ENCODE peak calls at places on chromosomes 1 and 21, in six cellular contexts. R, N, E, T, H and L are unnamed samples.

GRCh38 chr1:61322008-61322744 is 239.8 kb downstream of the NFIA start:
- DNase-seq in R (no peak), N (no peak), E (no peak), T (no peak), H (no peak), L (no peak)

GRCh38 chr1:187570166-187570565 is 741.4 kb downstream of the PLA2G4A start:
- DNase-seq in R (no peak), N (no peak), E (no peak), T (no peak), H (no peak), L (no peak)

GRCh38 chr1:1397839-1398523 is 1.2 kb downstream of the CCNL2 start:
- DNase-seq in R (peak), N (no peak), E (no peak), T (peak), H (no peak), L (no peak)

GRCh38 chr1:36835696-36836095 is 198.6 kb downstream of the GRIK3 start:
- DNase-seq in R (no peak), N (no peak), E (no peak), T (no peak), H (no peak), L (no peak)

GRCh38 chr1:193176113-193176512 is 10.3 kb downstream of the B3GALT2 start:
- DNase-seq in R (no peak), N (no peak), E (no peak), T (no peak), H (no peak), L (no peak)

GRCh38 chr1:43965316-43965715 is 4.5 kb upstream of the DPH2 start:
- DNase-seq in R (no peak), N (no peak), E (no peak), T (no peak), H (no peak), L (no peak)

GRCh38 chr1:56188216-56188615 is 391.1 kb downstream of the PLPP3 start:
- DNase-seq in R (no peak), N (no peak), E (no peak), T (no peak), H (no peak), L (no peak)

GRCh38 chr1:72235062-72235461 is 47.3 kb downstream of the NEGR1 start:
- DNase-seq in R (no peak), N (no peak), E (no peak), T (peak), H (no peak), L (no peak)

GRCh38 chr1:87084247-87084836 is 169.9 kb downstream of the HS2ST1 start:
- DNase-seq in R (no peak), N (no peak), E (no peak), T (peak), H (no peak), L (no peak)

GRCh38 chr1:27487927-27488522 is 1.9 kb downstream of the WASF2 start:
- DNase-seq in R (no peak), N (no peak), E (no peak), T (no peak), H (no peak), L (no peak)
- TF ChIP-seq POLR2AphosphoS5 in R (no peak), N (no peak), E (no peak), T (no peak), H (no peak), L (no peak)

DNA sequence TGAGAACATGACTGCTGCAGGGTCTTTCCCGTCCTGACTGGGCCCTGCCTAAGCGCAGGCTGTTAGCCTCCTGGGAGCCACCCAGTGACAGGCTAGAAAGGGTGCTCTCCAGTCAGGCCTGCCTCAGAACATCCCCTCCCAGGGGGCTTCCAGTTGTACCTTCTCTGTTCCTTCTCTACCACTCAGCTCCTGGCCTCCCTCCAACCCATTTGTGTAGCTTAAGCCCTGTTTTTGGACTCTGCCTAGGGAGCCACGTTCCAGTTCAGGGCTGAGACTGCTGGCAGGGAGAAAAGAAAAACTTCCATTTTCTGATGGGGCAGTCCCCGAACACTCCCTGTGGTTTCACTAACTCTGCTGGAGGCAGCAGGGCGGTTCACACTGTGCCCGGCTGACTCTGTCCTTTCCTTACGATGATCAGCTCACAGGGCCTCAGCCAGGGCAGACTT is 15.3 kb upstream of the POU3F1 start:
- DNase-seq in R (no peak), N (no peak), E (peak), T (no peak), H (peak), L (peak)
- TF ChIP-seq TAF1 in R (no peak), N (no peak), E (no peak), T (no peak), H (peak), L (no peak)

GRCh38 chr1:202107801-202108731 is 14.7 kb upstream of the GPR37L1 start:
- DNase-seq in R (peak), N (no peak), E (no peak), T (no peak), H (no peak), L (no peak)
- TF ChIP-seq POLR2A in R (no peak), N (no peak), E (no peak), T (no peak), H (no peak), L (no peak)

DNA sequence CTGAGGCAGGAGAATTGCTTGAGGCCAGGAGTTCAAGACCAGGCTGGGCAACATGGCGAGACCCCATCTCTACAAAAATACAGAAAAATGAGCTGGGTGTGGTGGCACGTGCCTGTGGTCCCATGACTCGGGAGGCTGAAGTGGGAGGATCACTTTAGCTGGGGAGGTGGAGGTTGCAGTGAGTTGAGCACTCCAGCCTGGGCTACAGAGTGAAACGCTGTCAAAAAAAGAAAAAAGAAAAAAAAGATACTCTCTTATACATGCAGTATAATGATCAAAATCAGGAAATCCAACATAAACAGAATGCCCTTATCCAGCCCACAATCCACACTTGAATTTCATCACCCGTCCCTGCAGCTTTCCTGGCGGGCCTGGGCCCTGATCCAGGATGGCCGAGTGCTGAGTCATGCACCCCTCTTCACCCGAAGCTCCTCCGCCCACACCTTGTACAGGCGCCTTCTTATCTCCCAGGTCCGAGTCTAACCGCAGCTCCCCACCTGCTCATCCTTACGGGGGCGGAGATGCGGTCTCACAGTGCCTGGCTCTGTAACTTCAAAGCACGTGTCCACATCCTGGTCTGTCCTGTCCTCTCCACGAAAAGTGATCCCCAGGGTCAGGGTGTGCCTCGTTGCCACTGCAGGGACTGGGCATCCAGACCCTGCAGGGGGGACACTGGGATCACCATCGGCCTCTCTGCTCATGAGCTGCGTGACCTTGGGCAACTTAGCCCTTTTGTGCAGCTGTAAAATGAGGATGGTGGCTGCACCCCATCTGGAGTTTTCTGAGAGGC is 120.2 kb upstream of the SLC45A1 start:
- DNase-seq in R (peak), N (no peak), E (no peak), T (peak), H (peak), L (no peak)
- TF ChIP-seq POLR2AphosphoS5 in R (peak), N (no peak), E (no peak), T (no peak), H (no peak), L (no peak)

DNA sequence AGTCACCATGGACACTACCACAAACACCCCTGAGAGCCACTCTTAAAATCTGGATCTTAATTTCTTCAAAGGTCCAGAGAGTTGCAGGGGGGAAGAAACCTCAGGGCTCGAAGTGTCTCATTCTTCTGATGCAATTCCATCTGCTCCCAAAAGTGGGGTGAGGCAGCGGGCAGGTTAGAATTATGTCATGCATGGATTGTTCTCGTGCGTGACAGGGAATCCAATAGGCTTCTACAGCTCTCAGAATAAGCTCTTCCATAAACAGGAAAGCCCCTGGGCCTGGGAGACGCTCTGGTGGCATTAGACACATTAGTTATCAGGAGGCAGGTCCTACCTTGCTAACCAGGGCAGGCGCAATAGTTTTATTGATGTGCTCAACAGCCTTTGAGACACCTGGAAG is 8.4 kb downstream of the ENO1 start:
- DNase-seq in R (no peak), N (no peak), E (no peak), T (no peak), H (no peak), L (no peak)
- TF ChIP-seq TAF1 in R (no peak), N (no peak), E (no peak), T (no peak), H (no peak), L (no peak)

DNA sequence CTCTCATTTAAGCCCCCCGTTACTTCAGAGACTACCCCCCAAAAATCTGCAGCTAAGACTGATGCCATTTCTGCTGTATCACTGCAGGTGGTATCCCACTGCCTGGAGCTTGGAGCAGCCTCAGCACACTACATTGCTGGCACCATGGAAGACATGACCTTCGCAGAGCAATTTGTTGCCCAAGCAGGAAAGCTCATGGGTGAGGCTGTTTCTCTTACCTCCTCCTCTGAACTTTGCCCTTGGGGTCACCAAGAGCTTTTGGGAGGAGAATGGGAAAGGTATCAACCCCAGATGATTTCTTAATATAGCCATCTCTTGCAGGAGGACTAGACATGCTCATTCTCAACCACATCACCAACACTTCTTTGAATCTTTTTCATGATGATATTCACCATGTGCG is 2.0 kb downstream of the HSD11B1 start:
- DNase-seq in R (no peak), N (no peak), E (no peak), T (no peak), H (no peak), L (no peak)
- TF ChIP-seq POLR2A in R (no peak), N (no peak), E (no peak), T (no peak), H (no peak), L (no peak)

GRCh38 chr1:39132505-39133339 is 71.8 kb upstream of the MACF1 start:
- DNase-seq in R (peak), N (peak), E (no peak), T (peak), H (no peak), L (no peak)
- TF ChIP-seq POLR2AphosphoS5 in R (no peak), N (no peak), E (no peak), T (no peak), H (no peak), L (no peak)

GRCh38 chr1:202580604-202581003 is 129.7 kb downstream of the SYT2 start:
- DNase-seq in R (no peak), N (no peak), E (no peak), T (no peak), H (no peak), L (no peak)
- TF ChIP-seq TAF1 in R (no peak), N (no peak), E (no peak), T (no peak), H (no peak), L (no peak)

GRCh38 chr1:21175670-21176581 is 771 bp downstream of the EIF4G3 start:
- DNase-seq in R (peak), N (no peak), E (no peak), T (no peak), H (no peak), L (peak)

GRCh38 chr1:21174638-21175323 is 1.9 kb downstream of the EIF4G3 start:
- DNase-seq in R (no peak), N (no peak), E (no peak), T (peak), H (no peak), L (no peak)

GRCh38 chr1:21174230-21174629 is 2.5 kb downstream of the EIF4G3 start:
- DNase-seq in R (no peak), N (no peak), E (no peak), T (no peak), H (no peak), L (no peak)

GRCh38 chr1:21175324-21175669 is 1.4 kb downstream of the EIF4G3 start:
- DNase-seq in R (no peak), N (no peak), E (no peak), T (no peak), H (no peak), L (no peak)

DNA sequence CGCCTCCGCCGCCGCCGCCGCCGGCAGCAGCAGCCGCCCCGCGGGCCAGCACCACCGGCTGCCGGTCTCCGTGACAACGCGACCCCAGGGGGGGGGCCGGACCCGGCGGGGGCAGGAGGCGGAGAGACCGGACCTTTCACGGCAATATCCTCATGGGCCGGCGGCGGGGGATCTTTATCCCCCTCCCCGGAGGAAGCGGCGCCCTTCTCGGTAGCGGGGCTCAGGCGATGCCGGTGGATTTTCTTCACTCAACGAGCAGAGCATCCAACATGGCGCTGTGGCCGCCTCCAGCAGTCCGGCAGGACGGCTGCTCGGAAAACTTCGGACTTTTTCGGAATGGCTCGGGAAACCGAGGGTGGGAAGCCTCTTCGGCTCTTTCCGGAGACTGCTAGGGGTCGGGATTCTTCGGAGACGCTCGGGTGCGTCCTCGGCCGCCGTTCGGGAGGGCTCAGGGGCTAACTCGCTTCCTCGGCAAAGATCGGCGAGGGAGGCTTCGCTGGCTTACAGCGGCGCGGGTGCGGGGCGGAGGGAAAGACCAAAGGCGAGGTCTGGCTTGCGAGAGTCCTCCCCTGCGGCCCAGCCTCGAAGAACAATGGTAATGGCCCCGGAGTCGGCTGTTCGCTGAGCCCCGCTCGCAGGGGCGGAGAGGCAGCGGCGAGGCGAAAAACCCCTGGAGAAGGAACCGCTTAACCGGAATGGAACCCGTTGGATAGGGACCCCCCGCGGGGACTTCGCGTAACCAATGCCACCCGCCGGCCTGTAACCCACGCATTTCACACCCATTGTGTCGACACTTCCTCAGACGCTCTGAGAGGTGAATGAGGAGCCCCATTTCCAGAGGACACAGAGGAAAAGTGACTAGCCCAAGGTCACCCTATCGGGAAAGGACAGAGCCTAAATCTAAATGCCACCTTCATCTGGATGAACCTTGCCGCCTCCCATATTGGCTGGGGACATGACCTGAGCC is at the start of gene EIF4G3:
- DNase-seq in R (peak), N (peak), E (peak), T (peak), H (peak), L (peak)
- TF ChIP-seq POLR2A in R (peak), N (peak), E (peak), T (peak), H (peak), L (peak)

GRCh38 chr21:37241426-37241825 is 25.7 kb downstream of the VPS26C start:
- DNase-seq in R (no peak), N (no peak), E (no peak), T (no peak), H (no peak), L (no peak)

GRCh38 chr21:37240978-37241377 is 26.2 kb downstream of the VPS26C start:
- DNase-seq in R (no peak), N (no peak), E (no peak), T (no peak), H (no peak), L (no peak)

GRCh38 chr21:37233551-37234146 is 33.5 kb downstream of the VPS26C start:
- DNase-seq in R (no peak), N (no peak), E (no peak), T (no peak), H (no peak), L (no peak)

GRCh38 chr21:37237764-37238163 is 29.4 kb downstream of the VPS26C start:
- DNase-seq in R (no peak), N (no peak), E (no peak), T (no peak), H (no peak), L (no peak)

DNA sequence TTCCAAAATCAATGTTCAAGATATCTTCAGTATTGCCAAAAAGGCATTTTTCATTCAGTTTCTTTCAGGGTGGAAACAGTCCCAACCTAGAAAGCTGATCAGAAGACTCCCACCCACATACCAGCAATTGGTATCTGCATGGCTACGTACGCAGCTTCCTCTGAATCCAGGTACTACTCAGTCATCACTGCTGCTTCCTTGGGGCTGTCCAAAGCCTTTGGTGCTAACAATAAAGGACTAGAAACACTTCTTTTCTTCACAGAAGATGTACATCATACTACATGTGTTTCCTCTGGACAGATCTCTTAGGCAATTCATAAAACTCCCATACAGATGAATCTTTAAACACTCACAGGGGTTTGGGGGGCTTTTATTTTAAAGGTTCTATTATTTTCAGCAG is 29.8 kb downstream of the VPS26C start:
- DNase-seq in R (no peak), N (no peak), E (no peak), T (no peak), H (no peak), L (no peak)
- TF ChIP-seq POLR2AphosphoS5 in R (no peak), N (no peak), E (no peak), T (no peak), H (no peak), L (no peak)